ENCODE peak calls at places on chromosome X, in ten cellular contexts. One of them, this sample, is unnamed.

GRCh38 chrX:2401590-2402360 is 99.0 kb downstream of the DHRSX start:
- DNase-seq in right lobe of liver: no peak
- DNase-seq in caudate nucleus: no peak
- DNase-seq in left ventricle myocardium inferior: peak
- DNase-seq in coronary artery: no peak
- DNase-seq in MM.1S: no peak
- DNase-seq in ovary: no peak
- DNase-seq in psoas muscle: peak
- DNase-seq in keratinocyte: no peak
- DNase-seq in upper lobe of left lung: no peak
- DNase-seq in this sample: peak

GRCh38 chrX:120372667-120373370 is 10.9 kb downstream of the ATP1B4 start:
- DNase-seq in right lobe of liver: no peak
- DNase-seq in caudate nucleus: no peak
- DNase-seq in left ventricle myocardium inferior: no peak
- DNase-seq in coronary artery: no peak
- DNase-seq in MM.1S: no peak
- DNase-seq in ovary: no peak
- DNase-seq in psoas muscle: no peak
- DNase-seq in keratinocyte: no peak
- DNase-seq in upper lobe of left lung: no peak
- DNase-seq in this sample: no peak

GRCh38 chrX:123408856-123409737 is 225.0 kb downstream of the GRIA3 start:
- DNase-seq in right lobe of liver: no peak
- DNase-seq in caudate nucleus: no peak
- DNase-seq in left ventricle myocardium inferior: no peak
- DNase-seq in coronary artery: no peak
- DNase-seq in MM.1S: peak
- DNase-seq in ovary: no peak
- DNase-seq in psoas muscle: no peak
- DNase-seq in keratinocyte: no peak
- DNase-seq in upper lobe of left lung: no peak
- DNase-seq in this sample: no peak

GRCh38 chrX:100341111-100341510 is 69.0 kb downstream of the PCDH19 start:
- DNase-seq in right lobe of liver: no peak
- DNase-seq in caudate nucleus: no peak
- DNase-seq in left ventricle myocardium inferior: no peak
- DNase-seq in coronary artery: no peak
- DNase-seq in MM.1S: no peak
- DNase-seq in ovary: no peak
- DNase-seq in psoas muscle: no peak
- DNase-seq in keratinocyte: no peak
- DNase-seq in upper lobe of left lung: no peak
- DNase-seq in this sample: no peak

GRCh38 chrX:22121161-22121560 is 89.0 kb downstream of the PHEX start:
- DNase-seq in right lobe of liver: no peak
- DNase-seq in caudate nucleus: no peak
- DNase-seq in left ventricle myocardium inferior: no peak
- DNase-seq in coronary artery: no peak
- DNase-seq in MM.1S: no peak
- DNase-seq in ovary: no peak
- DNase-seq in psoas muscle: no peak
- DNase-seq in keratinocyte: no peak
- DNase-seq in upper lobe of left lung: no peak
- DNase-seq in this sample: no peak

GRCh38 chrX:151402719-151403390 is 5.8 kb downstream of the VMA21 start:
- DNase-seq in right lobe of liver: peak
- DNase-seq in caudate nucleus: no peak
- DNase-seq in left ventricle myocardium inferior: peak
- DNase-seq in coronary artery: no peak
- DNase-seq in MM.1S: no peak
- DNase-seq in ovary: no peak
- DNase-seq in psoas muscle: peak
- DNase-seq in keratinocyte: no peak
- DNase-seq in upper lobe of left lung: no peak
- DNase-seq in this sample: no peak

GRCh38 chrX:151697537-151697936 is 2.3 kb downstream of the PRRG3 start:
- DNase-seq in right lobe of liver: no peak
- DNase-seq in caudate nucleus: no peak
- DNase-seq in left ventricle myocardium inferior: no peak
- DNase-seq in coronary artery: no peak
- DNase-seq in MM.1S: no peak
- DNase-seq in ovary: no peak
- DNase-seq in psoas muscle: no peak
- DNase-seq in keratinocyte: no peak
- DNase-seq in upper lobe of left lung: peak
- DNase-seq in this sample: no peak

GRCh38 chrX:24498975-24499374 is 33.9 kb downstream of the PDK3 start:
- DNase-seq in right lobe of liver: no peak
- DNase-seq in caudate nucleus: no peak
- DNase-seq in left ventricle myocardium inferior: no peak
- DNase-seq in coronary artery: no peak
- DNase-seq in MM.1S: peak
- DNase-seq in ovary: no peak
- DNase-seq in psoas muscle: no peak
- DNase-seq in keratinocyte: no peak
- DNase-seq in upper lobe of left lung: no peak
- DNase-seq in this sample: no peak

GRCh38 chrX:63750846-63751245 is 34.2 kb downstream of the ARHGEF9 start:
- DNase-seq in right lobe of liver: no peak
- DNase-seq in caudate nucleus: no peak
- DNase-seq in left ventricle myocardium inferior: no peak
- DNase-seq in coronary artery: no peak
- DNase-seq in MM.1S: no peak
- DNase-seq in ovary: no peak
- DNase-seq in psoas muscle: no peak
- DNase-seq in keratinocyte: no peak
- DNase-seq in upper lobe of left lung: no peak
- DNase-seq in this sample: no peak

GRCh38 chrX:78329486-78329885 is 2.1 kb upstream of the CYSLTR1 start:
- DNase-seq in right lobe of liver: no peak
- DNase-seq in caudate nucleus: no peak
- DNase-seq in left ventricle myocardium inferior: no peak
- DNase-seq in coronary artery: no peak
- DNase-seq in MM.1S: peak
- DNase-seq in ovary: no peak
- DNase-seq in psoas muscle: no peak
- DNase-seq in keratinocyte: no peak
- DNase-seq in upper lobe of left lung: no peak
- DNase-seq in this sample: no peak

GRCh38 chrX:129544780-129545179 is 4.7 kb downstream of the OCRL start:
- DNase-seq in right lobe of liver: no peak
- DNase-seq in caudate nucleus: no peak
- DNase-seq in left ventricle myocardium inferior: no peak
- DNase-seq in coronary artery: no peak
- DNase-seq in MM.1S: no peak
- DNase-seq in ovary: no peak
- DNase-seq in psoas muscle: no peak
- DNase-seq in keratinocyte: no peak
- DNase-seq in upper lobe of left lung: no peak
- DNase-seq in this sample: no peak

GRCh38 chrX:129553619-129554288 is 13.7 kb downstream of the OCRL start:
- DNase-seq in right lobe of liver: no peak
- DNase-seq in caudate nucleus: no peak
- DNase-seq in left ventricle myocardium inferior: no peak
- DNase-seq in coronary artery: no peak
- DNase-seq in MM.1S: peak
- DNase-seq in ovary: no peak
- DNase-seq in psoas muscle: no peak
- DNase-seq in keratinocyte: no peak
- DNase-seq in upper lobe of left lung: no peak
- DNase-seq in this sample: no peak

GRCh38 chrX:129545408-129545807 is 5.3 kb downstream of the OCRL start:
- DNase-seq in right lobe of liver: no peak
- DNase-seq in caudate nucleus: no peak
- DNase-seq in left ventricle myocardium inferior: no peak
- DNase-seq in coronary artery: no peak
- DNase-seq in MM.1S: no peak
- DNase-seq in ovary: no peak
- DNase-seq in psoas muscle: no peak
- DNase-seq in keratinocyte: no peak
- DNase-seq in upper lobe of left lung: no peak
- DNase-seq in this sample: no peak

DNA sequence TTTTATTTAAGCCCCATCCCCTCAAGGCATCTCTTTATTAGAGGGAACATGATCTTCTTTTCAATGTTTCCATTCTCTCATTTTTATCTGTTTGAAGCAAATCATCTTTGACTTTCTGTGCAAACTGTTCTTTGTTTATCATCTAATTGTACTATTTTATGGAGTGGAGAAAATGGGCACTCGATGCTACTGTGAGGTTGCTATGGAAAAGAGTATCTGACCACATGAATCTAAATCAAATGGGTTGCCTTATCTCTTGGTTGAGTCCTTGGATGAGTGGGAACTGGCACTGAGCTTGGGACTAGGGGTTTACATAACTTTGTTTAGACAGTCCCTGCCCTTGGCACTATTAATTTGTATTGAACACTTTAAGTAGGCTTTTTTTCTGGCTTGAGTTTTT is 9.1 kb downstream of the OCRL start:
- DNase-seq in right lobe of liver: no peak
- DNase-seq in caudate nucleus: no peak
- DNase-seq in left ventricle myocardium inferior: no peak
- DNase-seq in coronary artery: no peak
- DNase-seq in MM.1S: no peak
- DNase-seq in ovary: no peak
- DNase-seq in psoas muscle: no peak
- DNase-seq in keratinocyte: no peak
- DNase-seq in upper lobe of left lung: no peak
- DNase-seq in this sample: no peak
- H3K27ac ChIP-seq in right lobe of liver: no peak
- H3K27ac ChIP-seq in caudate nucleus: no peak
- H3K27ac ChIP-seq in left ventricle myocardium inferior: no peak
- H3K27ac ChIP-seq in coronary artery: no peak
- H3K27ac ChIP-seq in MM.1S: no peak
- H3K27ac ChIP-seq in ovary: no peak
- H3K27ac ChIP-seq in psoas muscle: no peak
- H3K27ac ChIP-seq in keratinocyte: no peak
- H3K27ac ChIP-seq in upper lobe of left lung: no peak
- H3K27ac ChIP-seq in this sample: no peak

DNA sequence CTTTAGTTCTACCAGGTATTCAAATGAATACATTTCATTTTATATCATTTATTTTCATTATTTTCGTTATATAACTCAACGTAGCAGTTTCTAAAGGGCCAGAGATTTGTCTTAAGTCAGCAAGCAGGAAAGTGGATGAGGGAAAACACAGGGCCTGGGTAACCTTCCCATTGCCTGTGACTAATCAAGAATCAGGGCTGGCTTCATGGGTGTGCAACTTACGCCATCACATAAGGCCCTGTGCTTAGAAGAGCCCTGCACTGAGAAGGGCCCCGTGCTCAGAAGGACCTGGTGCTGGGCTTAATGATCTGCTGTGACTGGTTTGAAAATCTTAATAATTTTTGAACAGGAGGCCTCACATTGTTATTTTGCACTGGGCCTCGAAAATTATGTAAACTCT is 65.4 kb upstream of the FAM9C start:
- DNase-seq in right lobe of liver: no peak
- DNase-seq in caudate nucleus: no peak
- DNase-seq in left ventricle myocardium inferior: no peak
- DNase-seq in coronary artery: no peak
- DNase-seq in MM.1S: no peak
- DNase-seq in ovary: no peak
- DNase-seq in psoas muscle: no peak
- DNase-seq in keratinocyte: no peak
- DNase-seq in upper lobe of left lung: no peak
- DNase-seq in this sample: no peak
- H3K27ac ChIP-seq in right lobe of liver: peak
- H3K27ac ChIP-seq in caudate nucleus: no peak
- H3K27ac ChIP-seq in left ventricle myocardium inferior: peak
- H3K27ac ChIP-seq in coronary artery: peak
- H3K27ac ChIP-seq in MM.1S: no peak
- H3K27ac ChIP-seq in ovary: no peak
- H3K27ac ChIP-seq in psoas muscle: peak
- H3K27ac ChIP-seq in keratinocyte: peak
- H3K27ac ChIP-seq in upper lobe of left lung: peak
- H3K27ac ChIP-seq in this sample: peak

DNA sequence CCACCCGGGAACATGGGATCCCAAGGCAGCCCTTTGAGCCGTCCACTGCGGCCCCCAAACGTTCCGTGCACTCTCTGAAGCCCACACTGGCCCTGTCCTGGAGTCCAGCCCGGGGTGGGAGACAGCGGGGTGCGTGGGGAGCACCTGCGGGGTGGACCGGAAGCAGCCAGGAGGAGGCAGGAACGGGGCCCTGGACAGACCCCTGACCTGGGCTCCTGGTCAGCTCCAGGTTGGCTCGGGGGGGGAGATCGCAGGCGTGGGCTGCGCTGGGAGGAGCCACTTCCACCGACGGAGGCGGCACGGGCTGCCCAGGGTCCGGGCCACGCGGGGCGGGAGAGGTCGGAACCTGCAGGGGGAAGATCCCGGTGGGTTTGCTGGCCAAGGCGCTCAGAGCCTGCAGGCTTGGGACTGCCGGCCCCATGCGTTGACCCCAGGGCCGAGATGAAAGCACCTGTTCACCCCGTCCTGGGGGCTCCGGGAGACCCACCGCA is 5.7 kb upstream of the PLCXD1 start:
- DNase-seq in right lobe of liver: no peak
- DNase-seq in caudate nucleus: no peak
- DNase-seq in left ventricle myocardium inferior: no peak
- DNase-seq in coronary artery: no peak
- DNase-seq in MM.1S: no peak
- DNase-seq in ovary: peak
- DNase-seq in psoas muscle: no peak
- DNase-seq in keratinocyte: no peak
- DNase-seq in upper lobe of left lung: no peak
- DNase-seq in this sample: no peak
- H3K27ac ChIP-seq in right lobe of liver: peak
- H3K27ac ChIP-seq in caudate nucleus: no peak
- H3K27ac ChIP-seq in left ventricle myocardium inferior: peak
- H3K27ac ChIP-seq in coronary artery: no peak
- H3K27ac ChIP-seq in MM.1S: no peak
- H3K27ac ChIP-seq in ovary: no peak
- H3K27ac ChIP-seq in psoas muscle: no peak
- H3K27ac ChIP-seq in keratinocyte: no peak
- H3K27ac ChIP-seq in upper lobe of left lung: peak
- H3K27ac ChIP-seq in this sample: no peak

DNA sequence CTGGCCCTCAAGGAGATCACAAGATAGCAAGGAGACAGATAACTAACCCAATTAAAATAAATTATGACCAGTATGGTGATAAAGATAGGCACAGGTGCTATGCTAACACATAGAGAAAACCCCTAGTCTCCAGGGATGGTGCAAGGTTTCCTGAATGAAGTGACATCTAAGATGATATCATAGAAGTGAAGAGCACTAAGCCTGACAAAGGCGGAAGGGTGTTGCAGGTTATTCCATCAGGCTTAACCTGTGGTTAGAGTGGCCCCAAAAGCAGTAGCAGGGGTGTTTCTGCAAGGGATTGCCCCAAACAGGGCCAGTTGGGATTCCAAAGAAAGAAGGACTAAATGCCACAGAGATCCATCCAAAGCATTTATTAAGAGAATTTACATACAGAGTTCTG is 249.2 kb downstream of the IDS start:
- DNase-seq in right lobe of liver: no peak
- DNase-seq in caudate nucleus: no peak
- DNase-seq in left ventricle myocardium inferior: no peak
- DNase-seq in coronary artery: no peak
- DNase-seq in MM.1S: no peak
- DNase-seq in ovary: no peak
- DNase-seq in psoas muscle: no peak
- DNase-seq in keratinocyte: no peak
- DNase-seq in upper lobe of left lung: no peak
- DNase-seq in this sample: no peak
- H3K27ac ChIP-seq in right lobe of liver: no peak
- H3K27ac ChIP-seq in caudate nucleus: no peak
- H3K27ac ChIP-seq in left ventricle myocardium inferior: no peak
- H3K27ac ChIP-seq in coronary artery: no peak
- H3K27ac ChIP-seq in MM.1S: no peak
- H3K27ac ChIP-seq in ovary: no peak
- H3K27ac ChIP-seq in psoas muscle: no peak
- H3K27ac ChIP-seq in keratinocyte: no peak
- H3K27ac ChIP-seq in upper lobe of left lung: no peak
- H3K27ac ChIP-seq in this sample: no peak